ENCODE peak calls at places on chromosomes 7 and 10, in five cellular contexts. D is lower lobe of right lung, T is cardiac muscle cell, Z is dorsolateral prefrontal cortex, O is brain microvascular endothelial cell. G is an unnamed sample.
A peak's percentile ranks its signal among the peaks of the same experiment; 100 is the strongest.

GRCh38 chr7:149422065-149422913 is 38.6 kb downstream of the ZNF777 start:
- DNase-seq in O (peak; percentile 27), T (peak; percentile 83), D (peak; percentile 80), Z (no peak), G (peak; percentile 41)

GRCh38 chr10:102235598-102235920 is 5.8 kb downstream of the PITX3 start:
- DNase-seq in T (no peak), Z (no peak), D (no peak), O (no peak), G (peak; percentile 88)

GRCh38 chr7:74598558-74598957 is 59.0 kb upstream of the GTF2I start:
- DNase-seq in D (no peak), Z (no peak), O (peak; percentile 6), T (no peak), G (no peak)

GRCh38 chr7:29287366-29287765 is 92.8 kb downstream of the CHN2 start:
- DNase-seq in T (peak; percentile 84), O (peak; percentile 82), Z (no peak), D (no peak), G (peak; percentile 96)

GRCh38 chr7:73429218-73429617 is 4.4 kb upstream of the FZD9 start:
- DNase-seq in D (no peak), O (no peak), T (peak; percentile 54), Z (no peak), G (no peak)

GRCh38 chr7:151780626-151781025 is 96.3 kb downstream of the PRKAG2 start:
- DNase-seq in T (no peak), Z (no peak), O (no peak), D (no peak), G (no peak)

GRCh38 chr7:116950889-116951351 is 2.4 kb upstream of the ST7 start:
- DNase-seq in O (no peak), Z (no peak), T (no peak), D (no peak), G (no peak)

GRCh38 chr10:127872871-127873600 is 19.7 kb downstream of the CLRN3 start:
- DNase-seq in D (no peak), T (peak; percentile 34), O (peak; percentile 12), Z (no peak), G (no peak)

GRCh38 chr10:117936136-117936535 is 110.6 kb downstream of the RAB11FIP2 start:
- DNase-seq in Z (peak; percentile 4), D (peak; percentile 65), O (no peak), T (peak; percentile 58), G (peak; percentile 33)

GRCh38 chr7:24390376-24391157 is 106.6 kb downstream of the NPY start:
- DNase-seq in D (no peak), O (no peak), Z (no peak), T (no peak), G (no peak)

GRCh38 chr10:77381750-77382149 is 255.9 kb downstream of the KCNMA1 start:
- DNase-seq in Z (no peak), D (no peak), O (no peak), T (no peak), G (no peak)

GRCh38 chr7:134254311-134254710 is 62.4 kb downstream of the SLC35B4 start:
- DNase-seq in O (no peak), Z (no peak), D (no peak), T (peak; percentile 4), G (peak; percentile 17)

GRCh38 chr10:104478380-104478779 is 124.7 kb downstream of the CFAP58 start:
- DNase-seq in O (no peak), D (no peak), Z (no peak), T (no peak), G (no peak)

GRCh38 chr10:97407211-97407951 is 6.2 kb upstream of the RRP12 start:
- DNase-seq in O (peak; percentile 68), D (peak; percentile 76), Z (peak; percentile 40), T (peak; percentile 85), G (peak; percentile 82)

GRCh38 chr7:102008535-102009262 is 191.3 kb downstream of the CUX1 start:
- DNase-seq in O (no peak), D (no peak), T (no peak), Z (no peak), G (peak; percentile 92)

GRCh38 chr10:62233494-62234283 is 35.0 kb downstream of the RTKN2 start:
- DNase-seq in O (no peak), T (peak; percentile 54), Z (no peak), D (no peak), G (peak; percentile 40)

GRCh38 chr7:114856625-114857024 is 65.3 kb upstream of the MDFIC start:
- DNase-seq in T (peak; percentile 25), D (no peak), O (no peak), Z (no peak), G (peak; percentile 49)

GRCh38 chr10:101140084-101140949 is 9.2 kb downstream of the TLX1 start:
- DNase-seq in D (no peak), Z (no peak), O (no peak), T (no peak), G (no peak)

GRCh38 chr7:153476166-153476565 is 576.0 kb upstream of the DPP6 start:
- DNase-seq in O (no peak), Z (no peak), T (no peak), D (no peak), G (no peak)

GRCh38 chr10:5665380-5666323 is 743 bp downstream of the ASB13 start:
- DNase-seq in T (no peak), Z (peak; percentile 38), D (peak; percentile 73), O (no peak), G (peak; percentile 19)

GRCh38 chr7:151710121-151710640 is 166.7 kb downstream of the PRKAG2 start:
- DNase-seq in O (no peak), T (no peak), Z (no peak), D (peak; percentile 37), G (no peak)

GRCh38 chr7:75985518-75986146 is 8.8 kb downstream of the TMEM120A start:
- DNase-seq in T (no peak), O (no peak), Z (no peak), D (peak; percentile 56), G (no peak)

GRCh38 chr7:54823776-54824175 is 64.8 kb upstream of the SEC61G start:
- DNase-seq in T (no peak), O (no peak), D (peak; percentile 51), Z (no peak), G (no peak)

GRCh38 chr7:18457832-18458231 is 37.7 kb upstream of the HDAC9 start:
- DNase-seq in O (no peak), D (no peak), Z (no peak), T (peak; percentile 6), G (peak; percentile 49)

GRCh38 chr10:132571565-132572544 is 34.3 kb downstream of the INPP5A start:
- DNase-seq in O (peak; percentile 84), Z (no peak), D (no peak), T (peak; percentile 75), G (peak; percentile 92)

GRCh38 chr7:33258561-33258960 is 129.2 kb downstream of the BBS9 start:
- DNase-seq in D (no peak), T (peak; percentile 47), Z (no peak), O (peak; percentile 8), G (no peak)

GRCh38 chr7:70092314-70093303 is 494.3 kb downstream of the AUTS2 start:
- DNase-seq in T (peak; percentile 67), Z (no peak), D (no peak), O (no peak), G (no peak)

GRCh38 chr7:128217030-128217805 is 23.9 kb upstream of the LEP start:
- DNase-seq in O (peak; percentile 81), D (peak; percentile 76), Z (no peak), T (peak; percentile 84), G (peak; percentile 94)

GRCh38 chr7:128219646-128220045 is 21.4 kb upstream of the LEP start:
- DNase-seq in Z (no peak), T (no peak), O (no peak), D (no peak), G (no peak)

GRCh38 chr7:128226132-128226980 is 14.7 kb upstream of the LEP start:
- DNase-seq in T (no peak), O (no peak), Z (no peak), D (no peak), G (no peak)

GRCh38 chr7:128217972-128218652 is 23.0 kb upstream of the LEP start:
- DNase-seq in D (no peak), O (no peak), Z (no peak), T (no peak), G (no peak)

GRCh38 chr7:128221929-128222403 is 19.1 kb upstream of the LEP start:
- DNase-seq in O (peak; percentile 20), Z (no peak), T (peak; percentile 22), D (no peak), G (peak; percentile 83)
- TF ChIP-seq CTCF in O (no peak), Z (no peak), T (no peak), D (no peak), G (no peak)

GRCh38 chr10:63630928-63631685 is 109.9 kb downstream of the REEP3 start:
- DNase-seq in Z (no peak), O (peak; percentile 87), D (no peak), T (peak; percentile 21), G (no peak)
- H3K27me3 ChIP-seq in Z (no peaks in the 10 kb centered on the region), O (no peaks in the 10 kb centered on the region), D (no peaks in the 10 kb centered on the region), T (no peaks in the 10 kb centered on the region), G (no peaks in the 10 kb centered on the region)

GRCh38 chr7:42747073-42747472 is 164.8 kb downstream of the C7orf25 start:
- DNase-seq in D (no peak), T (peak; percentile 35), Z (no peak), O (no peak), G (peak; percentile 17)

GRCh38 chr7:42746226-42746625 is 165.6 kb downstream of the C7orf25 start:
- DNase-seq in T (peak; percentile 39), D (no peak), O (peak; percentile 22), Z (no peak), G (peak; percentile 71)

GRCh38 chr7:42744746-42745145 is 167.1 kb downstream of the C7orf25 start:
- DNase-seq in T (no peak), Z (no peak), O (no peak), D (no peak), G (no peak)

GRCh38 chr7:42742321-42742720 is 169.5 kb downstream of the C7orf25 start:
- DNase-seq in Z (no peak), D (no peak), T (no peak), O (no peak), G (no peak)

DNA sequence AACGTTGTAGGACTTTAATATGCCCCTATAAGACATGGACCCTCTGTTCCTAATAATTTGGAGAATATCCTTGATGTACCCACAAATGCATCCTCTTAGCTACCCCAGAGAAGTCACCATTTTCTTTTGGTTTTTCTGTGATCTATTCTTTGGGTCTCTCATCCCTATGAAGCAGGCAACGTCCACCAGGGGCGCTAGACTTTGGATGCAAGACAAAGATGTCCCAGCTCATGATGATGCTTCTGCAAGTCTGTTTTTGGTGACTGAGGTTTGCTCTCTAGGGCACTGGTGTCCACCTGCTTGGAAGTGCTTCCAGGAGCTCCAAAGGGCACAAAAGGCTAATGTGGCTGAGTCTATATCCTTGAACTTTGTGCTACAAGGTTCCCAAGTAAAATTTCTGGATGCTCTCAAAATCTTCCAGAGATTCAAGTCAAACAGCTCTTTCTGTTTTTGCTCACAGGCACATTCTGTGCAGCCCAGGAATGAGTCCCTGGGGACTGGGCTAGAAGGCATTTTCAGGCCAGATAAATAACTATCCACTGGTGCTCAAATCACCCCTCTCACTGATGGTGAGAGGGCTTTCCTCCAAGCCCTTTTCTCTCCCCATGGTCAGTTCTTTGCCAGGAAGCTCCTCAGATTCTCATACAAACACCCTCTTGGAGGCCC is 166.4 kb downstream of the C7orf25 start:
- DNase-seq in Z (no peak), D (no peak), O (peak; percentile 40), T (peak; percentile 48), G (peak; percentile 29)
- TF ChIP-seq CTCF in Z (peak; percentile 33), D (peak; percentile 46), O (peak; percentile 78), T (peak; percentile 57), G (peak; percentile 67)

DNA sequence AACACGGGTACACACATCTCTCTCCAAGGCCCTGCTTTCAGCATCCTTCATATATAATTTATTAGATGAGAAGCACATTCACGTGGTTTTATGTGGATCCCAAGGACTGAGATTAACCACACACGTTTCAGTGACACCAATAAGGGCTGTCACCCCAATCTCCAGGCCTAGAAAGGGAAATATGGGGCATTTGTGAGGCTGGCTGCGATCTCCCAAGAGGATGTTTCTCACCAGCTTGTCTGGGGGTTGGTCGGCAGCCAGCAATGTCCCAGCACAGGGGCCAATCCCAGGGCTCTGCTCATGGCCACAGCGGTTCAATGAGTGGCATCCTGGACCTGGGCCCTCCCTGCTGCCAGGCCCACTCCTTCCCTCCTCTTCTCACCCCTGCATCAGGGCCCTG is 115.5 kb downstream of the ITIH5 start:
- DNase-seq in T (no peak), O (no peak), D (no peak), Z (no peak), G (no peak)
- H3K27me3 ChIP-seq in T (no peaks in the 10 kb centered on the region), O (no peaks in the 10 kb centered on the region), D (no peaks in the 10 kb centered on the region), Z (no peaks in the 10 kb centered on the region), G (no peaks in the 10 kb centered on the region)